ENCODE peak calls at places on chromosomes 4 and X, in ten cellular contexts. L is GM23248, M is spleen, E is right lobe of liver, Y is fibroblast of lung, O is pancreas, C is upper lobe of right lung, X is neural progenitor cell, T is SK-N-MC, N is mammary epithelial cell. J is an unnamed sample. For H3K9me3, the result is how much of the 10 kb centered on the place peaks cover.

GRCh38 chrX:111470681-111471403 is 40.6 kb upstream of the SERTM2 start:
- DNase-seq in Y (no peak), N (no peak), C (no peak), M (peak), L (no peak), E (no peak), X (no peak), O (no peak), T (no peak), J (no peak)

GRCh38 chr4:88230953-88231835 is 53.2 kb downstream of the PPM1K start:
- DNase-seq in N (no peak), C (no peak), O (no peak), M (no peak), L (peak), E (no peak), X (no peak), T (no peak), Y (no peak), J (no peak)

GRCh38 chr4:81807927-81808672 is 336.4 kb upstream of the RASGEF1B start:
- DNase-seq in L (no peak), X (no peak), O (peak), T (peak), E (no peak), Y (no peak), M (no peak), C (no peak), N (peak), J (no peak)

GRCh38 chr4:25320374-25321172 is 8.0 kb downstream of the ZCCHC4 start:
- DNase-seq in Y (peak), C (no peak), L (peak), T (no peak), N (peak), O (no peak), M (no peak), E (no peak), X (no peak), J (no peak)

GRCh38 chrX:109890910-109891502 is 111.9 kb upstream of the TMEM164 start:
- DNase-seq in E (peak), L (peak), C (peak), N (peak), Y (peak), M (peak), O (peak), X (peak), T (no peak), J (no peak)

GRCh38 chr4:10647811-10648210 is 36.8 kb downstream of the CLNK start:
- DNase-seq in L (no peak), N (peak), C (no peak), X (no peak), E (no peak), M (no peak), T (no peak), O (no peak), Y (no peak), J (no peak)

GRCh38 chr4:119932277-119932676 is 134.4 kb downstream of the MAD2L1 start:
- DNase-seq in Y (no peak), E (no peak), N (no peak), M (no peak), X (no peak), O (no peak), C (no peak), T (no peak), L (no peak), J (no peak)

GRCh38 chr4:10371869-10372471 is 85.3 kb downstream of the ZNF518B start:
- DNase-seq in E (no peak), N (peak), M (peak), C (no peak), O (no peak), L (peak), T (no peak), Y (no peak), X (peak), J (no peak)

GRCh38 chr4:109350121-109350520 is 47.7 kb upstream of the COL25A1 start:
- DNase-seq in L (no peak), X (no peak), E (no peak), N (no peak), Y (no peak), C (no peak), T (no peak), M (no peak), O (no peak), J (no peak)

DNA sequence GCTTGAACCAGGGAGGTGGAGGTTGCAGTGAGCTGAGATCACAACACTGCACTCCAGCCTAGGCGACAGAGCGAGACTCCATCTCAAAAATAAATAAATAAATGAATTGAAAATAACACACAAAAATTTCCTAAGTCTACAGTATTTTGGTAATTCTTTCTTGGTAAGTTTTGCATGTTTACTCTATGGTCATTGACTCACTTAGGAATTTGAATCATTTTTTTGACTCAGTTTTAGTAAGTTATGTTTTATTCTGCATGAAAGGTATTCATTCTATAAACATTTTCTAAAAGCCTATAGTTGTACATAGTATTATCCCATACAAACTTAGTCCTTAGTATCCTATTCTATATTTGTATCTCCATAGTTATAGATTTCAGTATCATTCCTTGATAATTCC is 772.9 kb upstream of the SLIT2 start:
- DNase-seq in E (no peak), N (no peak), T (no peak), L (peak), X (no peak), M (no peak), Y (peak), C (no peak), O (no peak), J (no peak)
- H3K4me3 ChIP-seq in E (no peak), N (no peak), T (no peak), L (no peak), X (no peak), M (no peak), Y (no peak), C (no peak), O (no peak), J (no peak)

GRCh38 chrX:136666088-136666487 is 18.1 kb downstream of the CD40LG start:
- DNase-seq in O (no peak), N (no peak), M (no peak), Y (no peak), X (no peak), C (no peak), T (no peak), E (no peak), L (no peak), J (no peak)
- H3K9me3 ChIP-seq in O (under half), N (under half), M (under half), Y (under half), X (under half), C (under half), T (under half), E (under half), L (under half), J (under half)

GRCh38 chr4:15469402-15470148 is at the start of gene CC2D2A:
- DNase-seq in E (no peak), M (no peak), T (no peak), N (peak), C (no peak), X (peak), L (peak), Y (peak), O (no peak), J (no peak)

GRCh38 chr4:15466596-15466995 is 3.1 kb upstream of the CC2D2A start:
- DNase-seq in N (no peak), X (no peak), L (no peak), M (no peak), Y (no peak), O (no peak), T (no peak), E (no peak), C (no peak), J (no peak)

GRCh38 chr4:15470149-15470520 is 453 bp downstream of the CC2D2A start:
- DNase-seq in L (peak), M (no peak), X (no peak), N (no peak), O (no peak), C (no peak), E (no peak), T (no peak), Y (peak), J (no peak)
- H3K4me3 ChIP-seq in L (peak), M (peak), X (peak), N (peak), O (peak), C (peak), E (peak), T (no peak), Y (peak), J (peak)

DNA sequence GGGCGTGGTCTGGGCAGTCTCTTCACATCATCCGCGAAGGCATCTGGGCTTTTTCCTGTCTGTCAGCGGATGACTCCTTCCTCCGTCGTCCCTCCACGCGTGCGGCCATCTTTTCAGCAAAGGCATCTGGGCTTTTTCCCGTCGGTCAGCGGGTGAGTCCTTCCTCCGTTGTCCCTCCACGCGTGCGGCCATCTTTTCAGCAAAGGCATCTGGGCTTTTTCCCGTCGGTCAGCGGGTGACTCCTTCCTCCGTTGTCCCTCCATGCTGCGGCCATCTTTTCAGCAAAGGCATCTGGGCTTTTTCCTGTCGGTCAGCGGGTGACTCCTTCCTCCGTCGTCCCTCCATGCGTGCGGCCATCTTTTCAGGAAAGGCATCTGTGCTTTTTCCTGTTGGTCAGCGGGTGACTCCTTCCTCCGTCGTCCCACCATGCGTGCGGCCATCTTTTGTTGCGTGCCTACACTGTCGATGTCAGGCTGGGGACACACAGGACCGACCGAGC is 12.3 kb upstream of the TMEM271 start:
- DNase-seq in O (no peak), T (no peak), N (no peak), E (no peak), L (no peak), Y (no peak), C (no peak), X (no peak), M (no peak), J (no peak)
- H3K9me3 ChIP-seq in O (under half), T (under half), N (under half), E (under half), L (under half), Y (under half), C (under half), X (under half), M (under half), J (under half)

DNA sequence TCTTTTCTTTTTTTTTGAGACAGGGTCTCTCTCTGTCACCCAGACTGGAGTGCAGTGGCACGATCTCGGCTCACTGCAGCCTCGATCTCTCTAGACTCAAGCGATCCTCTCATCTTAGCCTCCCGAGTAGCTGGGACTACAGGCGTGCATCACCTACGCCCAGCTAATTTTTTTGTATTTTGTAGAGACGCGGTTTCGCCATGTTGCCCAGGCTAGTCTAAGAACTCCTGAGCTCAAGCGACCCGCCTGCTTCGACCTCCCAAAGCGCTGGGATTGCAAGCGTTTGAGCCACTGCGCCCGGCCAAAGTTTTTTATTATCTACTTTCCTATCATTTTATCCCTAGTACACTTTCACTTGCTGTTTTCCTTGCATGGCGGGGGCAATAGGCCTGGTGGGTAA is 1.4 kb downstream of the UBA6 start:
- DNase-seq in O (no peak), C (no peak), N (no peak), M (no peak), L (no peak), E (no peak), Y (no peak), X (no peak), T (no peak), J (no peak)
- H3K4me3 ChIP-seq in O (no peak), C (peak), N (peak), M (no peak), L (peak), E (no peak), Y (peak), X (peak), T (peak), J (peak)